ENCODE peak calls at places on chromosomes 3 and 15, in eight cellular contexts. I, C, Z, J, N, S, O and G are unnamed samples.

GRCh38 chr3:174639970-174640369 is 219.2 kb upstream of the NAALADL2 start:
- DNase-seq in S (no peak), J (no peak), Z (no peak), N (no peak), O (no peak), C (no peak), I (no peak), G (no peak)

GRCh38 chr15:25385986-25386385 is 52.8 kb downstream of the UBE3A start:
- DNase-seq in Z (no peak), I (no peak), N (no peak), C (no peak), J (no peak), S (no peak), O (no peak), G (no peak)

GRCh38 chr15:67916565-67916964 is 76.7 kb upstream of the RNU6-1 start:
- DNase-seq in N (no peak), S (no peak), I (no peak), C (no peak), O (no peak), Z (peak), J (no peak), G (no peak)

GRCh38 chr3:160413613-160414248 is 14.3 kb downstream of the SMC4 start:
- DNase-seq in S (peak), Z (peak), J (peak), I (peak), C (peak), N (peak), O (peak), G (peak)

GRCh38 chr15:31390777-31391486 is 64.3 kb downstream of the KLF13 start:
- DNase-seq in Z (no peak), N (no peak), J (no peak), O (no peak), I (no peak), C (no peak), S (no peak), G (no peak)

GRCh38 chr15:80695099-80695910 is at the start of gene ABHD17C:
- DNase-seq in C (peak), J (peak), N (peak), S (peak), I (peak), O (peak), Z (peak), G (peak)

GRCh38 chr3:179528786-179529185 is 33.9 kb upstream of the ACTL6A start:
- DNase-seq in I (peak), N (no peak), O (no peak), C (no peak), J (no peak), S (no peak), Z (no peak), G (no peak)

GRCh38 chr15:79930509-79930908 is 33.7 kb upstream of the MTHFS start:
- DNase-seq in I (no peak), Z (no peak), O (no peak), J (no peak), C (no peak), N (no peak), S (no peak), G (no peak)

GRCh38 chr3:186825294-186825821 is 17.2 kb upstream of the ADIPOQ start:
- DNase-seq in I (no peak), Z (peak), S (peak), C (no peak), J (no peak), N (no peak), O (no peak), G (no peak)

GRCh38 chr15:31474059-31474868 is 147.6 kb downstream of the KLF13 start:
- DNase-seq in I (no peak), C (no peak), Z (peak), N (no peak), O (no peak), J (no peak), S (peak), G (peak)

GRCh38 chr3:191339313-191339917 is 9.1 kb upstream of the UTS2B start:
- DNase-seq in S (no peak), C (no peak), N (no peak), Z (no peak), O (no peak), I (no peak), J (no peak), G (no peak)

GRCh38 chr3:86929046-86929445 is 61.9 kb downstream of the VGLL3 start:
- DNase-seq in C (no peak), O (no peak), I (peak), Z (no peak), J (no peak), N (no peak), S (no peak), G (no peak)

GRCh38 chr15:47786371-47786770 is 69.1 kb downstream of the SEMA6D start:
- DNase-seq in I (no peak), C (no peak), J (no peak), S (no peak), Z (no peak), O (no peak), N (no peak), G (no peak)

GRCh38 chr15:72934006-72934405 is 118.3 kb upstream of the NEO1 start:
- DNase-seq in J (no peak), C (no peak), I (no peak), N (no peak), Z (no peak), O (no peak), S (no peak), G (no peak)

GRCh38 chr3:127149621-127150310 is 43.2 kb upstream of the PRR23E start:
- DNase-seq in Z (no peak), C (no peak), S (no peak), N (no peak), J (no peak), O (no peak), I (no peak), G (no peak)

GRCh38 chr3:105967117-105967516 is 98.3 kb upstream of the CBLB start:
- DNase-seq in N (no peak), J (no peak), Z (no peak), S (no peak), C (no peak), O (no peak), I (peak), G (no peak)

GRCh38 chr3:165259518-165260193 is 63.5 kb upstream of the SLITRK3 start:
- DNase-seq in Z (no peak), C (no peak), O (no peak), J (peak), N (no peak), I (peak), S (no peak), G (no peak)

GRCh38 chr3:150238995-150239612 is 169.0 kb upstream of the TSC22D2 start:
- DNase-seq in O (peak), S (no peak), N (no peak), I (peak), J (peak), C (no peak), Z (no peak), G (no peak)

GRCh38 chr3:40116478-40117162 is 192.9 kb upstream of the EIF1B start:
- DNase-seq in I (no peak), J (no peak), O (no peak), Z (no peak), S (no peak), C (no peak), N (no peak), G (no peak)

GRCh38 chr15:91473894-91474293 is 373.8 kb downstream of the SV2B start:
- DNase-seq in Z (no peak), I (no peak), J (no peak), C (no peak), S (no peak), N (no peak), O (no peak), G (no peak)

GRCh38 chr3:125582707-125583106 is 12.6 kb downstream of the OSBPL11 start:
- DNase-seq in Z (no peak), N (no peak), S (peak), C (no peak), I (peak), J (no peak), O (peak), G (no peak)

GRCh38 chr3:99925584-99925983 is 107.9 kb downstream of the CMSS1 start:
- DNase-seq in Z (no peak), N (no peak), J (peak), O (no peak), C (no peak), I (peak), S (no peak), G (no peak)

GRCh38 chr15:48514103-48514817 is 131.2 kb downstream of the FBN1 start:
- DNase-seq in N (no peak), O (no peak), Z (no peak), C (no peak), I (no peak), S (no peak), J (no peak), G (no peak)

GRCh38 chr3:15955968-15956367 is 158.2 kb upstream of the ANKRD28 start:
- DNase-seq in J (no peak), Z (no peak), C (no peak), I (no peak), O (no peak), N (no peak), S (no peak), G (no peak)

GRCh38 chr3:172080503-172080902 is 41.1 kb downstream of the FNDC3B start:
- DNase-seq in J (no peak), C (no peak), N (no peak), Z (no peak), I (no peak), S (no peak), O (no peak), G (no peak)

GRCh38 chr15:25492315-25492714 is 53.5 kb upstream of the UBE3A start:
- DNase-seq in I (no peak), C (no peak), N (no peak), J (no peak), S (no peak), Z (no peak), O (no peak), G (no peak)

GRCh38 chr15:75059607-75060006 is 36.2 kb downstream of the PPCDC start:
- DNase-seq in C (no peak), O (no peak), S (no peak), N (no peak), I (no peak), J (no peak), Z (no peak), G (no peak)

GRCh38 chr15:80265021-80265420 is 13.0 kb upstream of the CTXND1 start:
- DNase-seq in S (no peak), C (no peak), N (no peak), J (no peak), O (no peak), I (peak), Z (peak), G (no peak)